ENCODE peak calls at places on chromosomes 2 and 18, in six cellular contexts. X is amniotic stem cell, H is astrocyte of the cerebellum, E is IMR-90, J is GM12892, C is H7. Q is an unnamed sample.

GRCh38 chr2:240997856-240998705 is at the start of gene SNED1:
- DNase-seq in X (peak; percentile 57), H (no peak), E (peak; percentile 66), J (no peak), C (peak; percentile 98), Q (peak; percentile 79)

GRCh38 chr2:64474200-64474630 is 20.3 kb downstream of the LGALSL start:
- DNase-seq in X (no peak), H (no peak), E (no peak), J (no peak), C (peak; percentile 15), Q (no peak)

GRCh38 chr18:73462092-73462491 is 594.3 kb upstream of the NETO1 start:
- DNase-seq in X (no peak), H (peak; percentile 81), E (peak; percentile 92), J (no peak), C (no peak), Q (peak; percentile 53)

GRCh38 chr2:27306657-27307544 is 1.3 kb downstream of the UCN start:
- DNase-seq in X (no peak), H (no peak), E (no peak), J (no peak), C (peak; percentile 82), Q (peak; percentile 39)

GRCh38 chr2:167964650-167965404 is 282.6 kb downstream of the STK39 start:
- DNase-seq in X (no peak), H (no peak), E (peak; percentile 18), J (no peak), C (no peak), Q (no peak)

GRCh38 chr2:109623923-109624322 is 9.8 kb downstream of the SOWAHC start:
- DNase-seq in X (no peak), H (no peak), E (no peak), J (no peak), C (no peak), Q (no peak)

GRCh38 chr2:633371-633770 is 43.8 kb downstream of the TMEM18 start:
- DNase-seq in X (no peak), H (no peak), E (no peak), J (no peak), C (no peak), Q (no peak)

GRCh38 chr18:58398648-58399398 is 230.1 kb downstream of the ALPK2 start:
- DNase-seq in X (no peak), H (no peak), E (no peak), J (no peak), C (no peak), Q (no peak)

GRCh38 chr18:6406075-6406909 is 8.4 kb downstream of the L3MBTL4 start:
- DNase-seq in X (no peak), H (no peak), E (peak; percentile 1), J (no peak), C (peak; percentile 34), Q (peak; percentile 29)

GRCh38 chr2:60957643-60958042 is 59.9 kb upstream of the PEX13 start:
- DNase-seq in X (no peak), H (no peak), E (no peak), J (no peak), C (no peak), Q (no peak)

GRCh38 chr2:147782521-147782920 is 62.3 kb upstream of the ACVR2A start:
- DNase-seq in X (no peak), H (peak; percentile 11), E (peak; percentile 80), J (no peak), C (no peak), Q (no peak)

GRCh38 chr2:235055891-235056516 is 104.2 kb downstream of the SH3BP4 start:
- DNase-seq in X (no peak), H (no peak), E (no peak), J (no peak), C (peak; percentile 90), Q (peak; percentile 35)

GRCh38 chr2:197255550-197255949 is 55.0 kb downstream of the ANKRD44 start:
- DNase-seq in X (no peak), H (peak; percentile 18), E (peak; percentile 55), J (peak; percentile 64), C (peak; percentile 80), Q (no peak)

GRCh38 chr2:231621051-231621879 is 28.6 kb downstream of the TEX44 start:
- DNase-seq in X (no peak), H (no peak), E (no peak), J (no peak), C (peak; percentile 82), Q (no peak)

GRCh38 chr18:35683021-35683420 is 101.5 kb downstream of the GALNT1 start:
- DNase-seq in X (no peak), H (no peak), E (peak; percentile 10), J (no peak), C (no peak), Q (no peak)

GRCh38 chr2:44902767-44903166 is 38.7 kb upstream of the SIX3 start:
- DNase-seq in X (no peak), H (no peak), E (no peak), J (no peak), C (no peak), Q (no peak)

GRCh38 chr2:212364106-212364505 is 174.5 kb downstream of the ERBB4 start:
- DNase-seq in X (no peak), H (peak; percentile 43), E (no peak), J (no peak), C (no peak), Q (peak; percentile 6)

GRCh38 chr2:231099918-231100317 is 24.9 kb downstream of the HTR2B start:
- DNase-seq in X (no peak), H (no peak), E (no peak), J (no peak), C (no peak), Q (no peak)

Q was measured in Daoy.